ENCODE peak calls at places on chromosome 6, in ten cellular contexts. X, Y, H, F, J, L, O, A, D and Z are unnamed samples. For H3K36me3, the result is how much of the 10 kb centered on the place peaks cover.

GRCh38 chr6:45608252-45608911 is 230.6 kb upstream of the SUPT3H start:
- DNase-seq in X (no peak), Y (no peak), H (no peak), F (no peak), J (no peak), L (no peak), O (no peak), A (no peak), D (no peak), Z (no peak)

GRCh38 chr6:161434331-161434730 is 160.5 kb upstream of the AGPAT4 start:
- DNase-seq in X (no peak), Y (no peak), H (no peak), F (no peak), J (no peak), L (no peak), O (no peak), A (no peak), D (no peak), Z (no peak)

GRCh38 chr6:88492824-88493223 is 326.7 kb upstream of the CNR1 start:
- DNase-seq in X (no peak), Y (no peak), H (peak), F (no peak), J (no peak), L (peak), O (no peak), A (no peak), D (peak), Z (peak)

GRCh38 chr6:34602318-34603111 is 46.4 kb upstream of the SPDEF start:
- DNase-seq in X (no peak), Y (no peak), H (no peak), F (no peak), J (no peak), L (no peak), O (no peak), A (no peak), D (no peak), Z (no peak)

GRCh38 chr6:78526432-78526831 is 340.9 kb upstream of the IRAK1BP1 start:
- DNase-seq in X (no peak), Y (no peak), H (no peak), F (no peak), J (no peak), L (no peak), O (no peak), A (no peak), D (no peak), Z (no peak)

GRCh38 chr6:163417595-163417994 is 3.1 kb downstream of the QKI start:
- DNase-seq in X (no peak), Y (no peak), H (no peak), F (no peak), J (no peak), L (no peak), O (no peak), A (no peak), D (no peak), Z (no peak)

GRCh38 chr6:137754366-137754765 is 112.7 kb upstream of the TNFAIP3 start:
- DNase-seq in X (no peak), Y (no peak), H (no peak), F (no peak), J (no peak), L (no peak), O (no peak), A (no peak), D (no peak), Z (no peak)

GRCh38 chr6:135576055-135576454 is 78.5 kb upstream of the AHI1 start:
- DNase-seq in X (no peak), Y (no peak), H (no peak), F (no peak), J (no peak), L (peak), O (no peak), A (no peak), D (no peak), Z (no peak)

GRCh38 chr6:14664616-14665315 is 547.2 kb downstream of the CD83 start:
- DNase-seq in X (no peak), Y (no peak), H (no peak), F (no peak), J (no peak), L (no peak), O (no peak), A (no peak), D (no peak), Z (peak)

GRCh38 chr6:137417411-137417810 is 76.8 kb downstream of the OLIG3 start:
- DNase-seq in X (no peak), Y (no peak), H (no peak), F (no peak), J (no peak), L (peak), O (no peak), A (no peak), D (no peak), Z (no peak)

GRCh38 chr6:150201285-150201684 is 58.4 kb downstream of the PPP1R14C start:
- DNase-seq in X (no peak), Y (no peak), H (no peak), F (no peak), J (no peak), L (no peak), O (no peak), A (no peak), D (no peak), Z (no peak)

GRCh38 chr6:96923871-96924493 is 546 bp upstream of the KLHL32 start:
- DNase-seq in X (no peak), Y (peak), H (no peak), F (no peak), J (no peak), L (no peak), O (no peak), A (no peak), D (peak), Z (peak)

GRCh38 chr6:87982134-87982533 is 65.5 kb upstream of the SPACA1 start:
- DNase-seq in X (no peak), Y (no peak), H (no peak), F (no peak), J (no peak), L (no peak), O (no peak), A (no peak), D (no peak), Z (no peak)

GRCh38 chr6:116390571-116390970 is 19.8 kb downstream of the DSE start:
- DNase-seq in X (no peak), Y (no peak), H (no peak), F (no peak), J (no peak), L (no peak), O (no peak), A (no peak), D (no peak), Z (no peak)

GRCh38 chr6:28771401-28772267 is 152.2 kb downstream of the TRIM27 start:
- DNase-seq in X (no peak), Y (no peak), H (peak), F (no peak), J (no peak), L (no peak), O (no peak), A (no peak), D (peak), Z (no peak)

GRCh38 chr6:43809417-43810305 is 39.6 kb downstream of the VEGFA start:
- DNase-seq in X (no peak), Y (no peak), H (no peak), F (no peak), J (no peak), L (peak), O (no peak), A (no peak), D (no peak), Z (no peak)

GRCh38 chr6:155041781-155042279 is 46.7 kb downstream of the TIAM2 start:
- DNase-seq in X (no peak), Y (no peak), H (no peak), F (no peak), J (no peak), L (peak), O (no peak), A (no peak), D (no peak), Z (no peak)

GRCh38 chr6:113742342-113742741 is 114.8 kb upstream of the MARCKS start:
- DNase-seq in X (no peak), Y (no peak), H (no peak), F (no peak), J (no peak), L (no peak), O (no peak), A (no peak), D (peak), Z (no peak)

GRCh38 chr6:79544299-79544927 is 7.2 kb upstream of the LCA5 start:
- DNase-seq in X (no peak), Y (no peak), H (no peak), F (no peak), J (no peak), L (peak), O (no peak), A (no peak), D (peak), Z (no peak)

GRCh38 chr6:122422003-122422402 is 22.6 kb downstream of the HSF2 start:
- DNase-seq in X (no peak), Y (no peak), H (no peak), F (no peak), J (no peak), L (no peak), O (no peak), A (no peak), D (no peak), Z (no peak)

GRCh38 chr6:122422614-122423267 is 23.3 kb downstream of the HSF2 start:
- DNase-seq in X (no peak), Y (no peak), H (no peak), F (no peak), J (no peak), L (no peak), O (no peak), A (no peak), D (no peak), Z (no peak)

GRCh38 chr6:122416825-122417224 is 17.4 kb downstream of the HSF2 start:
- DNase-seq in X (no peak), Y (no peak), H (no peak), F (no peak), J (no peak), L (no peak), O (no peak), A (no peak), D (peak), Z (no peak)
- H3K36me3 ChIP-seq in X (under half), Y (under half), H (half or more), F (under half), J (under half), L (under half), O (half or more), A (half or more), D (under half), Z (under half)

DNA sequence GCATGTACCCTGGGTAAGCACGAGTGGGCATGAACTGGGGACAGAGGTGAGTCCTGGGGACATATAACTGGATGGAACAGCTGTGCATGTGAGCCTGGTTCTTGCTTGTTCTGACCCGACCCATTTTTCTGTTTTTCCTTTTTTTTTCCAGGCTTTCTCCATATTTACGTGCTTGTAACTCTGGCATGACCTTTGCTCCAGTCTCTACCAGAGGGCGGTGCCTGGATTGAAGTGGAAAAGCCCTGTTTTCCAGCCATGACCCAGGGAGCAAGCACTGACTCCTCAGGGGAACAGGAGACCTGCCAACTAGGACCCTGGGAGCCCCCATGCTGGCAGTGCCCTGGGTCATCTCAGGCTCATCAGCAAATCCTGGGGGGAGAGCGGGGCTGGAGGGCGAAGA is 8.0 kb downstream of the TRAF3IP2 start:
- DNase-seq in X (no peak), Y (no peak), H (no peak), F (no peak), J (no peak), L (no peak), O (no peak), A (no peak), D (no peak), Z (no peak)
- H3K36me3 ChIP-seq in X (under half), Y (under half), H (under half), F (under half), J (under half), L (under half), O (under half), A (under half), D (under half), Z (under half)

GRCh38 chr6:166505133-166505905 is 81.2 kb downstream of the RAMACL start:
- DNase-seq in X (no peak), Y (no peak), H (no peak), F (no peak), J (no peak), L (no peak), O (no peak), A (no peak), D (no peak), Z (no peak)

GRCh38 chr6:166501246-166501645 is 85.2 kb downstream of the RAMACL start:
- DNase-seq in X (no peak), Y (no peak), H (no peak), F (no peak), J (no peak), L (no peak), O (no peak), A (no peak), D (no peak), Z (no peak)

GRCh38 chr6:166504100-166504499 is 82.4 kb downstream of the RAMACL start:
- DNase-seq in X (no peak), Y (no peak), H (no peak), F (no peak), J (no peak), L (no peak), O (no peak), A (no peak), D (no peak), Z (no peak)

GRCh38 chr6:166502453-166502852 is 84.0 kb downstream of the RAMACL start:
- DNase-seq in X (no peak), Y (no peak), H (no peak), F (no peak), J (no peak), L (no peak), O (no peak), A (no peak), D (peak), Z (no peak)

GRCh38 chr6:166503167-166503744 is 83.2 kb downstream of the RAMACL start:
- DNase-seq in X (no peak), Y (no peak), H (no peak), F (no peak), J (no peak), L (no peak), O (no peak), A (no peak), D (no peak), Z (no peak)
- H3K36me3 ChIP-seq in X (under half), Y (under half), H (under half), F (under half), J (under half), L (under half), O (under half), A (under half), D (under half), Z (under half)

GRCh38 chr6:160071805-160072687 is 49.6 kb upstream of the SLC22A1 start:
- DNase-seq in X (no peak), Y (no peak), H (no peak), F (no peak), J (no peak), L (no peak), O (no peak), A (no peak), D (no peak), Z (no peak)
- H3K36me3 ChIP-seq in X (under half), Y (half or more), H (half or more), F (half or more), J (under half), L (under half), O (half or more), A (half or more), D (under half), Z (under half)

GRCh38 chr6:25107218-25107617 is 171.5 kb upstream of the RIPOR2 start:
- DNase-seq in X (no peak), Y (no peak), H (no peak), F (no peak), J (no peak), L (no peak), O (no peak), A (no peak), D (no peak), Z (no peak)
- H3K36me3 ChIP-seq in X (under half), Y (under half), H (under half), F (under half), J (under half), L (under half), O (under half), A (under half), D (under half), Z (under half)

GRCh38 chr6:121439456-121440250 is 4.2 kb downstream of the GJA1 start:
- DNase-seq in X (no peak), Y (no peak), H (no peak), F (no peak), J (no peak), L (no peak), O (no peak), A (no peak), D (no peak), Z (no peak)

GRCh38 chr6:121441477-121441876 is 6.0 kb downstream of the GJA1 start:
- DNase-seq in X (no peak), Y (no peak), H (no peak), F (no peak), J (no peak), L (no peak), O (no peak), A (no peak), D (no peak), Z (no peak)

GRCh38 chr6:121443953-121444590 is 8.6 kb downstream of the GJA1 start:
- DNase-seq in X (peak), Y (no peak), H (no peak), F (no peak), J (no peak), L (no peak), O (no peak), A (no peak), D (no peak), Z (no peak)

GRCh38 chr6:121437861-121438651 is 2.6 kb downstream of the GJA1 start:
- DNase-seq in X (peak), Y (no peak), H (no peak), F (no peak), J (no peak), L (peak), O (no peak), A (no peak), D (peak), Z (peak)

DNA sequence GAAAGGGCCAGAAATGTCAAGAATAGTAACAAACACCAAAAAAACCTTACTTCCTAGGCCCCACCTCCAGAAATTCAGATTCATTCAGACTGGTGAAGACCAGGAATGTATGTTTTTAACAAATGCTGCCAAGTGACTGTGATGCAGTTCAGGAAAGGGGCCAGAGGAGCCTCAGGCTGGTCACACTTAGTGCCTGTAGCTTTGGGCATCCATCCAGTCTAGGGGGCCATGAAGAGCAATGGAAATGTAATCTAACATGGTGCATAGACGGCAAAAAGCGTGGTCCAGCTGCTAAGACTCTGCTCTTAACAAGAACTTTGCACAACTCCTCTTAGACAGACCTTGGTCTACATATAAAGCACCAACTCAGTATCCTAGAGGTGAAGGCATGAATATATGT is 7.1 kb downstream of the GJA1 start:
- DNase-seq in X (no peak), Y (no peak), H (no peak), F (no peak), J (no peak), L (peak), O (no peak), A (no peak), D (no peak), Z (no peak)
- H3K36me3 ChIP-seq in X (under half), Y (under half), H (under half), F (under half), J (under half), L (under half), O (under half), A (under half), D (under half), Z (under half)

DNA sequence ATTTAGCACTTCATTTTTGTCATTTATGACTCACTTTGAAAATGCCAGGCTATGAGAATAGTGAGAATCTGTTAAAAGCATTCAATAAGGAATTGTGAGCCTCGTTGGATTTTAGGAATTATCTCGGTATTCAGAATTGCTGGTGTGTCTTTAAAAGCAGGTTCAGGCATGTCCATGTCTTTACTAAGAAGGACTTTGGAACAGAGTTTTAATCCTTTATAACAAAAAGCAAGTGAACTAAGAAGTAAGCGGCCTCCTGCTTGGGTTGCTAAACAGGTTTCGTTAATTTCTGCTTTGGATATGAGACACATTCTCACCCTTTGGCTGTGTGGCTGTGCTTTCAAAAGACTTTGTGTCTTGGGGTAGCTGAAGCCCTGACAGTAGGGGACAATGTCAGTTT is 74.9 kb downstream of the IGF2R start:
- DNase-seq in X (no peak), Y (no peak), H (no peak), F (no peak), J (no peak), L (no peak), O (no peak), A (no peak), D (no peak), Z (no peak)
- H3K36me3 ChIP-seq in X (under half), Y (half or more), H (half or more), F (half or more), J (under half), L (under half), O (half or more), A (half or more), D (half or more), Z (under half)

GRCh38 chr6:112081569-112081968 is 5.7 kb downstream of the TUBE1 start:
- DNase-seq in X (no peak), Y (no peak), H (no peak), F (no peak), J (no peak), L (no peak), O (no peak), A (no peak), D (no peak), Z (no peak)
- H3K36me3 ChIP-seq in X (under half), Y (under half), H (under half), F (under half), J (under half), L (under half), O (half or more), A (half or more), D (under half), Z (under half)